ENCODE peak calls at places on chromosomes 6 and 20, in six cellular contexts. J is amygdala, P is lung, O is EL, T is substantia nigra, I is right lobe of liver. F is an unnamed sample.

GRCh38 chr20:23059831-23060230 is 10.4 kb upstream of the THBD start:
- DNase-seq in J (no peak), I (no peak), T (no peak), P (no peak), O (no peak), F (no peak)

GRCh38 chr6:158611600-158612041 is 32.9 kb downstream of the DYNLT1 start:
- DNase-seq in P (peak; percentile 58), J (no peak), O (no peak), T (no peak), I (no peak), F (no peak)

GRCh38 chr6:144266091-144266649 is 19.0 kb upstream of the UTRN start:
- DNase-seq in O (peak; percentile 60), T (no peak), P (peak; percentile 74), I (no peak), J (no peak), F (no peak)

GRCh38 chr6:33808781-33809180 is 5.0 kb upstream of the MLN start:
- DNase-seq in T (no peak), I (no peak), O (no peak), P (no peak), J (no peak), F (no peak)

GRCh38 chr6:1485678-1486077 is 96.3 kb downstream of the FOXF2 start:
- DNase-seq in P (no peak), O (peak; percentile 90), T (no peak), I (no peak), J (no peak), F (no peak)

GRCh38 chr6:164095056-164095455 is 680.5 kb downstream of the QKI start:
- DNase-seq in P (no peak), O (peak; percentile 85), T (no peak), I (no peak), J (no peak), F (no peak)

GRCh38 chr6:163308629-163309276 is 105.8 kb upstream of the QKI start:
- DNase-seq in J (no peak), T (no peak), O (no peak), P (no peak), I (no peak), F (no peak)

GRCh38 chr20:8144282-8145245 is 12.5 kb downstream of the PLCB1 start:
- DNase-seq in I (peak; percentile 53), P (no peak), O (peak; percentile 93), J (no peak), T (no peak), F (no peak)

GRCh38 chr6:13159295-13159694 is 169.0 kb downstream of the TBC1D7 start:
- DNase-seq in I (no peak), T (no peak), O (peak; percentile 20), P (no peak), J (no peak), F (no peak)

GRCh38 chr20:63441777-63442493 is 30.5 kb downstream of the KCNQ2 start:
- DNase-seq in J (no peak), T (peak; percentile 10), I (no peak), O (peak; percentile 26), P (no peak), F (no peak)

GRCh38 chr6:22110042-22110441 is 186.8 kb downstream of the PRL start:
- DNase-seq in T (no peak), I (no peak), P (no peak), O (no peak), J (no peak), F (no peak)

GRCh38 chr20:21244808-21245207 is 58.3 kb upstream of the XRN2 start:
- DNase-seq in O (no peak), I (no peak), T (no peak), J (no peak), P (no peak), F (no peak)

GRCh38 chr20:52684911-52685310 is 287.2 kb upstream of the TSHZ2 start:
- DNase-seq in P (no peak), T (no peak), O (no peak), J (no peak), I (no peak), F (no peak)

GRCh38 chr6:51260003-51260402 is 441.3 kb downstream of the TFAP2B start:
- DNase-seq in P (no peak), J (no peak), O (no peak), T (no peak), I (no peak), F (no peak)

GRCh38 chr6:168452685-168453377 is 11.8 kb downstream of the SMOC2 start:
- DNase-seq in P (no peak), O (no peak), I (no peak), J (no peak), T (no peak), F (no peak)

GRCh38 chr6:168968228-168968627 is 285.4 kb downstream of the THBS2 start:
- DNase-seq in J (no peak), P (no peak), T (no peak), O (peak; percentile 95), I (no peak), F (no peak)

GRCh38 chr6:44416103-44416502 is 28.6 kb downstream of the CDC5L start:
- DNase-seq in J (no peak), P (no peak), T (no peak), O (peak; percentile 59), I (no peak), F (no peak)

GRCh38 chr20:58441723-58442122 is 52.7 kb downstream of the VAPB start:
- DNase-seq in P (no peak), J (no peak), T (no peak), I (no peak), O (no peak), F (no peak)

GRCh38 chr6:125918681-125919566 is 37.6 kb upstream of the HINT3 start:
- DNase-seq in I (peak; percentile 63), P (peak; percentile 41), O (peak; percentile 84), J (no peak), T (no peak), F (peak; percentile 27)

GRCh38 chr6:41239467-41240159 is 11.5 kb downstream of the TREML4 start:
- DNase-seq in P (no peak), O (no peak), J (no peak), T (no peak), I (no peak), F (no peak)

GRCh38 chr20:32761831-32762753 is at the start of gene DNMT3B:
- DNase-seq in I (peak; percentile 82), J (peak; percentile 34), P (peak; percentile 69), O (peak; percentile 88), T (peak; percentile 54), F (no peak)

GRCh38 chr20:46050444-46050843 is 21.4 kb downstream of the SLC12A5 start:
- DNase-seq in I (no peak), J (no peak), T (no peak), P (no peak), O (no peak), F (no peak)

GRCh38 chr20:63592661-63593060 is 18.6 kb upstream of the HELZ2 start:
- DNase-seq in I (peak; percentile 43), P (no peak), O (no peak), J (no peak), T (no peak), F (no peak)

GRCh38 chr6:54586251-54586650 is 260.3 kb upstream of the FAM83B start:
- DNase-seq in P (no peak), T (no peak), O (peak; percentile 38), I (no peak), J (no peak), F (no peak)

GRCh38 chr6:166162599-166163342 is 4.9 kb downstream of the TBXT start:
- DNase-seq in J (no peak), P (no peak), I (no peak), T (no peak), O (no peak), F (no peak)

GRCh38 chr6:70520575-70520974 is 46.2 kb upstream of the SDHAF4 start:
- DNase-seq in O (no peak), P (no peak), T (no peak), I (no peak), J (no peak), F (peak; percentile 2)